ENCODE peak calls at places on chromosomes 5 and 9, in nine cellular contexts. One of them, this sample, is unnamed.

GRCh38 chr9:21696411-21696865 is 106.0 kb upstream of the MTAP start:
- DNase-seq in stimulated activated CD4-positive, alpha-beta T cell treated with anti-CD3 and anti-CD28 coated beads, TNF-alpha, amount 100 ng/mL, for 48 hours: no peak
- DNase-seq in NCI-H1092: no peak
- DNase-seq in hippocampal formation: no peak
- DNase-seq in GM19239: no peak
- DNase-seq in right lobe of liver: peak
- DNase-seq in H1: peak
- DNase-seq in NCI-H1930: no peak
- DNase-seq in T-cell: no peak
- DNase-seq in this sample: no peak

GRCh38 chr5:180394031-180394636 is 41.0 kb upstream of the GFPT2 start:
- DNase-seq in stimulated activated CD4-positive, alpha-beta T cell treated with anti-CD3 and anti-CD28 coated beads, TNF-alpha, amount 100 ng/mL, for 48 hours: no peak
- DNase-seq in NCI-H1092: no peak
- DNase-seq in hippocampal formation: no peak
- DNase-seq in GM19239: no peak
- DNase-seq in right lobe of liver: no peak
- DNase-seq in H1: no peak
- DNase-seq in NCI-H1930: no peak
- DNase-seq in T-cell: no peak
- DNase-seq in this sample: no peak

GRCh38 chr5:1471997-1472963 is 27.0 kb upstream of the SLC6A3 start:
- DNase-seq in stimulated activated CD4-positive, alpha-beta T cell treated with anti-CD3 and anti-CD28 coated beads, TNF-alpha, amount 100 ng/mL, for 48 hours: no peak
- DNase-seq in NCI-H1092: no peak
- DNase-seq in hippocampal formation: no peak
- DNase-seq in GM19239: no peak
- DNase-seq in right lobe of liver: peak
- DNase-seq in H1: no peak
- DNase-seq in NCI-H1930: no peak
- DNase-seq in T-cell: no peak
- DNase-seq in this sample: no peak

GRCh38 chr9:13110766-13111400 is 168.6 kb downstream of the MPDZ start:
- DNase-seq in stimulated activated CD4-positive, alpha-beta T cell treated with anti-CD3 and anti-CD28 coated beads, TNF-alpha, amount 100 ng/mL, for 48 hours: no peak
- DNase-seq in NCI-H1092: peak
- DNase-seq in hippocampal formation: peak
- DNase-seq in GM19239: no peak
- DNase-seq in right lobe of liver: peak
- DNase-seq in H1: no peak
- DNase-seq in NCI-H1930: no peak
- DNase-seq in T-cell: no peak
- DNase-seq in this sample: no peak

GRCh38 chr9:13500034-13500433 is 220.5 kb upstream of the MPDZ start:
- DNase-seq in stimulated activated CD4-positive, alpha-beta T cell treated with anti-CD3 and anti-CD28 coated beads, TNF-alpha, amount 100 ng/mL, for 48 hours: no peak
- DNase-seq in NCI-H1092: no peak
- DNase-seq in hippocampal formation: no peak
- DNase-seq in GM19239: no peak
- DNase-seq in right lobe of liver: no peak
- DNase-seq in H1: no peak
- DNase-seq in NCI-H1930: no peak
- DNase-seq in T-cell: no peak
- DNase-seq in this sample: no peak

GRCh38 chr9:135478858-135479468 is 619 bp upstream of the PPP1R26 start:
- DNase-seq in stimulated activated CD4-positive, alpha-beta T cell treated with anti-CD3 and anti-CD28 coated beads, TNF-alpha, amount 100 ng/mL, for 48 hours: no peak
- DNase-seq in NCI-H1092: no peak
- DNase-seq in hippocampal formation: peak
- DNase-seq in GM19239: peak
- DNase-seq in right lobe of liver: peak
- DNase-seq in H1: peak
- DNase-seq in NCI-H1930: no peak
- DNase-seq in T-cell: no peak
- DNase-seq in this sample: no peak

GRCh38 chr5:16152601-16153568 is 26.7 kb downstream of the MARCHF11 start:
- DNase-seq in stimulated activated CD4-positive, alpha-beta T cell treated with anti-CD3 and anti-CD28 coated beads, TNF-alpha, amount 100 ng/mL, for 48 hours: no peak
- DNase-seq in NCI-H1092: no peak
- DNase-seq in hippocampal formation: no peak
- DNase-seq in GM19239: no peak
- DNase-seq in right lobe of liver: no peak
- DNase-seq in H1: no peak
- DNase-seq in NCI-H1930: peak
- DNase-seq in T-cell: no peak
- DNase-seq in this sample: no peak

GRCh38 chr9:89179920-89180667 is 1.5 kb upstream of the SHC3 start:
- DNase-seq in stimulated activated CD4-positive, alpha-beta T cell treated with anti-CD3 and anti-CD28 coated beads, TNF-alpha, amount 100 ng/mL, for 48 hours: peak
- DNase-seq in NCI-H1092: peak
- DNase-seq in hippocampal formation: peak
- DNase-seq in GM19239: no peak
- DNase-seq in right lobe of liver: peak
- DNase-seq in H1: peak
- DNase-seq in NCI-H1930: peak
- DNase-seq in T-cell: no peak
- DNase-seq in this sample: peak

GRCh38 chr9:117768740-117769400 is 64.7 kb downstream of the TLR4 start:
- DNase-seq in stimulated activated CD4-positive, alpha-beta T cell treated with anti-CD3 and anti-CD28 coated beads, TNF-alpha, amount 100 ng/mL, for 48 hours: no peak
- DNase-seq in NCI-H1092: no peak
- DNase-seq in hippocampal formation: no peak
- DNase-seq in GM19239: no peak
- DNase-seq in right lobe of liver: no peak
- DNase-seq in H1: no peak
- DNase-seq in NCI-H1930: no peak
- DNase-seq in T-cell: no peak
- DNase-seq in this sample: no peak

GRCh38 chr9:19127881-19128719 is 808 bp upstream of the PLIN2 start:
- DNase-seq in stimulated activated CD4-positive, alpha-beta T cell treated with anti-CD3 and anti-CD28 coated beads, TNF-alpha, amount 100 ng/mL, for 48 hours: no peak
- DNase-seq in NCI-H1092: no peak
- DNase-seq in hippocampal formation: no peak
- DNase-seq in GM19239: no peak
- DNase-seq in right lobe of liver: peak
- DNase-seq in H1: peak
- DNase-seq in NCI-H1930: no peak
- DNase-seq in T-cell: peak
- DNase-seq in this sample: no peak

GRCh38 chr9:83538172-83538889 is at the start of gene FRMD3:
- DNase-seq in stimulated activated CD4-positive, alpha-beta T cell treated with anti-CD3 and anti-CD28 coated beads, TNF-alpha, amount 100 ng/mL, for 48 hours: peak
- DNase-seq in NCI-H1092: peak
- DNase-seq in hippocampal formation: peak
- DNase-seq in GM19239: no peak
- DNase-seq in right lobe of liver: peak
- DNase-seq in H1: peak
- DNase-seq in NCI-H1930: peak
- DNase-seq in T-cell: no peak
- DNase-seq in this sample: no peak

GRCh38 chr9:14434971-14435718 is 121.2 kb upstream of the NFIB start:
- DNase-seq in stimulated activated CD4-positive, alpha-beta T cell treated with anti-CD3 and anti-CD28 coated beads, TNF-alpha, amount 100 ng/mL, for 48 hours: no peak
- DNase-seq in NCI-H1092: no peak
- DNase-seq in hippocampal formation: no peak
- DNase-seq in GM19239: no peak
- DNase-seq in right lobe of liver: no peak
- DNase-seq in H1: no peak
- DNase-seq in NCI-H1930: no peak
- DNase-seq in T-cell: no peak
- DNase-seq in this sample: no peak

GRCh38 chr9:96605328-96605727 is 14.3 kb downstream of the CDC14B start:
- DNase-seq in stimulated activated CD4-positive, alpha-beta T cell treated with anti-CD3 and anti-CD28 coated beads, TNF-alpha, amount 100 ng/mL, for 48 hours: no peak
- DNase-seq in NCI-H1092: no peak
- DNase-seq in hippocampal formation: no peak
- DNase-seq in GM19239: no peak
- DNase-seq in right lobe of liver: no peak
- DNase-seq in H1: no peak
- DNase-seq in NCI-H1930: no peak
- DNase-seq in T-cell: no peak
- DNase-seq in this sample: no peak

GRCh38 chr9:96345551-96345950 is 38.0 kb downstream of the SLC35D2 start:
- DNase-seq in stimulated activated CD4-positive, alpha-beta T cell treated with anti-CD3 and anti-CD28 coated beads, TNF-alpha, amount 100 ng/mL, for 48 hours: no peak
- DNase-seq in NCI-H1092: no peak
- DNase-seq in hippocampal formation: no peak
- DNase-seq in GM19239: no peak
- DNase-seq in right lobe of liver: no peak
- DNase-seq in H1: no peak
- DNase-seq in NCI-H1930: no peak
- DNase-seq in T-cell: no peak
- DNase-seq in this sample: no peak

GRCh38 chr9:125752070-125752628 is 5.0 kb downstream of the PBX3 start:
- DNase-seq in stimulated activated CD4-positive, alpha-beta T cell treated with anti-CD3 and anti-CD28 coated beads, TNF-alpha, amount 100 ng/mL, for 48 hours: no peak
- DNase-seq in NCI-H1092: no peak
- DNase-seq in hippocampal formation: no peak
- DNase-seq in GM19239: no peak
- DNase-seq in right lobe of liver: no peak
- DNase-seq in H1: no peak
- DNase-seq in NCI-H1930: no peak
- DNase-seq in T-cell: no peak
- DNase-seq in this sample: no peak

GRCh38 chr9:121844090-121844489 is 192.7 kb downstream of the DAB2IP start:
- DNase-seq in stimulated activated CD4-positive, alpha-beta T cell treated with anti-CD3 and anti-CD28 coated beads, TNF-alpha, amount 100 ng/mL, for 48 hours: no peak
- DNase-seq in NCI-H1092: no peak
- DNase-seq in hippocampal formation: no peak
- DNase-seq in GM19239: no peak
- DNase-seq in right lobe of liver: no peak
- DNase-seq in H1: no peak
- DNase-seq in NCI-H1930: no peak
- DNase-seq in T-cell: no peak
- DNase-seq in this sample: no peak

GRCh38 chr5:68441309-68441708 is 225.8 kb downstream of the PIK3R1 start:
- DNase-seq in stimulated activated CD4-positive, alpha-beta T cell treated with anti-CD3 and anti-CD28 coated beads, TNF-alpha, amount 100 ng/mL, for 48 hours: no peak
- DNase-seq in NCI-H1092: no peak
- DNase-seq in hippocampal formation: no peak
- DNase-seq in GM19239: no peak
- DNase-seq in right lobe of liver: no peak
- DNase-seq in H1: no peak
- DNase-seq in NCI-H1930: no peak
- DNase-seq in T-cell: no peak
- DNase-seq in this sample: no peak

GRCh38 chr5:168339151-168340140 is 48.0 kb downstream of the WWC1 start:
- DNase-seq in stimulated activated CD4-positive, alpha-beta T cell treated with anti-CD3 and anti-CD28 coated beads, TNF-alpha, amount 100 ng/mL, for 48 hours: no peak
- DNase-seq in NCI-H1092: no peak
- DNase-seq in hippocampal formation: no peak
- DNase-seq in GM19239: no peak
- DNase-seq in right lobe of liver: no peak
- DNase-seq in H1: peak
- DNase-seq in NCI-H1930: no peak
- DNase-seq in T-cell: no peak
- DNase-seq in this sample: no peak

GRCh38 chr9:94623253-94623652 is 16.1 kb downstream of the FBP1 start:
- DNase-seq in stimulated activated CD4-positive, alpha-beta T cell treated with anti-CD3 and anti-CD28 coated beads, TNF-alpha, amount 100 ng/mL, for 48 hours: peak
- DNase-seq in NCI-H1092: peak
- DNase-seq in hippocampal formation: no peak
- DNase-seq in GM19239: peak
- DNase-seq in right lobe of liver: no peak
- DNase-seq in H1: peak
- DNase-seq in NCI-H1930: peak
- DNase-seq in T-cell: no peak
- DNase-seq in this sample: no peak

GRCh38 chr9:6894135-6894534 is 136.4 kb downstream of the KDM4C start:
- DNase-seq in stimulated activated CD4-positive, alpha-beta T cell treated with anti-CD3 and anti-CD28 coated beads, TNF-alpha, amount 100 ng/mL, for 48 hours: no peak
- DNase-seq in NCI-H1092: no peak
- DNase-seq in hippocampal formation: no peak
- DNase-seq in GM19239: no peak
- DNase-seq in right lobe of liver: no peak
- DNase-seq in H1: no peak
- DNase-seq in NCI-H1930: no peak
- DNase-seq in T-cell: no peak
- DNase-seq in this sample: no peak

GRCh38 chr5:151812757-151813309 is 41.1 kb downstream of the G3BP1 start:
- DNase-seq in stimulated activated CD4-positive, alpha-beta T cell treated with anti-CD3 and anti-CD28 coated beads, TNF-alpha, amount 100 ng/mL, for 48 hours: no peak
- DNase-seq in NCI-H1092: no peak
- DNase-seq in hippocampal formation: no peak
- DNase-seq in GM19239: no peak
- DNase-seq in right lobe of liver: no peak
- DNase-seq in H1: no peak
- DNase-seq in NCI-H1930: no peak
- DNase-seq in T-cell: no peak
- DNase-seq in this sample: no peak

GRCh38 chr5:68499952-68500351 is 284.4 kb downstream of the PIK3R1 start:
- DNase-seq in stimulated activated CD4-positive, alpha-beta T cell treated with anti-CD3 and anti-CD28 coated beads, TNF-alpha, amount 100 ng/mL, for 48 hours: no peak
- DNase-seq in NCI-H1092: no peak
- DNase-seq in hippocampal formation: no peak
- DNase-seq in GM19239: no peak
- DNase-seq in right lobe of liver: no peak
- DNase-seq in H1: no peak
- DNase-seq in NCI-H1930: no peak
- DNase-seq in T-cell: no peak
- DNase-seq in this sample: no peak

GRCh38 chr5:41815663-41816062 is 54.6 kb downstream of the OXCT1 start:
- DNase-seq in stimulated activated CD4-positive, alpha-beta T cell treated with anti-CD3 and anti-CD28 coated beads, TNF-alpha, amount 100 ng/mL, for 48 hours: no peak
- DNase-seq in NCI-H1092: no peak
- DNase-seq in hippocampal formation: no peak
- DNase-seq in GM19239: no peak
- DNase-seq in right lobe of liver: no peak
- DNase-seq in H1: no peak
- DNase-seq in NCI-H1930: no peak
- DNase-seq in T-cell: no peak
- DNase-seq in this sample: no peak

GRCh38 chr5:163387970-163388369 is 49.4 kb upstream of the CCNG1 start:
- DNase-seq in stimulated activated CD4-positive, alpha-beta T cell treated with anti-CD3 and anti-CD28 coated beads, TNF-alpha, amount 100 ng/mL, for 48 hours: no peak
- DNase-seq in NCI-H1092: no peak
- DNase-seq in hippocampal formation: no peak
- DNase-seq in GM19239: no peak
- DNase-seq in right lobe of liver: no peak
- DNase-seq in H1: no peak
- DNase-seq in NCI-H1930: no peak
- DNase-seq in T-cell: no peak
- DNase-seq in this sample: no peak

GRCh38 chr9:92968081-92968480 is 20.8 kb downstream of the FGD3 start:
- DNase-seq in stimulated activated CD4-positive, alpha-beta T cell treated with anti-CD3 and anti-CD28 coated beads, TNF-alpha, amount 100 ng/mL, for 48 hours: no peak
- DNase-seq in NCI-H1092: no peak
- DNase-seq in hippocampal formation: no peak
- DNase-seq in GM19239: no peak
- DNase-seq in right lobe of liver: no peak
- DNase-seq in H1: no peak
- DNase-seq in NCI-H1930: no peak
- DNase-seq in T-cell: peak
- DNase-seq in this sample: no peak

GRCh38 chr9:22079873-22080341 is 70.8 kb upstream of the CDKN2B start:
- DNase-seq in stimulated activated CD4-positive, alpha-beta T cell treated with anti-CD3 and anti-CD28 coated beads, TNF-alpha, amount 100 ng/mL, for 48 hours: peak
- DNase-seq in NCI-H1092: no peak
- DNase-seq in hippocampal formation: peak
- DNase-seq in GM19239: no peak
- DNase-seq in right lobe of liver: no peak
- DNase-seq in H1: no peak
- DNase-seq in NCI-H1930: no peak
- DNase-seq in T-cell: no peak
- DNase-seq in this sample: no peak

GRCh38 chr5:34547300-34548085 is 108.6 kb upstream of the RAI14 start:
- DNase-seq in stimulated activated CD4-positive, alpha-beta T cell treated with anti-CD3 and anti-CD28 coated beads, TNF-alpha, amount 100 ng/mL, for 48 hours: no peak
- DNase-seq in NCI-H1092: no peak
- DNase-seq in hippocampal formation: no peak
- DNase-seq in GM19239: no peak
- DNase-seq in right lobe of liver: no peak
- DNase-seq in H1: peak
- DNase-seq in NCI-H1930: no peak
- DNase-seq in T-cell: no peak
- DNase-seq in this sample: no peak

GRCh38 chr9:2158111-2158610 is 143.0 kb downstream of the SMARCA2 start:
- DNase-seq in stimulated activated CD4-positive, alpha-beta T cell treated with anti-CD3 and anti-CD28 coated beads, TNF-alpha, amount 100 ng/mL, for 48 hours: no peak
- DNase-seq in NCI-H1092: no peak
- DNase-seq in hippocampal formation: no peak
- DNase-seq in GM19239: no peak
- DNase-seq in right lobe of liver: peak
- DNase-seq in H1: no peak
- DNase-seq in NCI-H1930: no peak
- DNase-seq in T-cell: no peak
- DNase-seq in this sample: no peak

GRCh38 chr9:38390442-38390841 is 2.1 kb upstream of the ALDH1B1 start:
- DNase-seq in stimulated activated CD4-positive, alpha-beta T cell treated with anti-CD3 and anti-CD28 coated beads, TNF-alpha, amount 100 ng/mL, for 48 hours: no peak
- DNase-seq in NCI-H1092: no peak
- DNase-seq in hippocampal formation: no peak
- DNase-seq in GM19239: no peak
- DNase-seq in right lobe of liver: no peak
- DNase-seq in H1: no peak
- DNase-seq in NCI-H1930: no peak
- DNase-seq in T-cell: no peak
- DNase-seq in this sample: no peak